ENCODE peak calls at places on chromosome 11, in five cellular contexts. L is NCI-H1092; O is effector memory CD8-positive, alpha-beta T cell; Z is brain pericyte; E is A549. D is an unnamed sample.

GRCh38 chr11:117221775-117222517 is 9.9 kb downstream of the PCSK7 start:
- DNase-seq in L (peak), O (no peak), Z (peak), E (no peak), D (no peak)

GRCh38 chr11:93389737-93390136 is 59.2 kb downstream of the DEUP1 start:
- DNase-seq in L (no peak), O (no peak), Z (no peak), E (no peak), D (no peak)

GRCh38 chr11:43920598-43921419 is 21.6 kb upstream of the C11orf96 start:
- DNase-seq in L (no peak), O (no peak), Z (peak), E (peak), D (no peak)

GRCh38 chr11:93958991-93959390 is 62.2 kb upstream of the HEPHL1 start:
- DNase-seq in L (no peak), O (no peak), Z (no peak), E (no peak), D (no peak)

GRCh38 chr11:101474666-101475065 is 109.1 kb downstream of the TRPC6 start:
- DNase-seq in L (no peak), O (no peak), Z (no peak), E (no peak), D (no peak)

GRCh38 chr11:1335811-1336761 is 26.7 kb upstream of the TOLLIP start:
- DNase-seq in L (peak), O (peak), Z (no peak), E (peak), D (no peak)

GRCh38 chr11:1782026-1782696 is 18.4 kb upstream of the CTSD start:
- DNase-seq in L (no peak), O (no peak), Z (no peak), E (no peak), D (no peak)

GRCh38 chr11:67409781-67410368 is 5.6 kb upstream of the CARNS1 start:
- DNase-seq in L (no peak), O (no peak), Z (no peak), E (no peak), D (peak)

D was measured in H1.